ENCODE peak calls at places on chromosome 12, in seven cellular contexts. T is HCT116, V is A549, N is H54, M is tibial nerve, X is gastrocnemius medialis, S is breast epithelium. A is an unnamed sample.

GRCh38 chr12:103268831-103269514 is 226.8 kb downstream of the C12orf42 start:
- DNase-seq in T (no peak), S (no peak), X (no peak), M (no peak), V (no peak), N (no peak), A (no peak)

GRCh38 chr12:45292486-45293195 is 76.7 kb downstream of the ANO6 start:
- DNase-seq in V (no peak), T (no peak), X (peak), M (no peak), N (no peak), S (peak), A (no peak)

GRCh38 chr12:78457951-78458350 is 406.6 kb upstream of the SYT1 start:
- DNase-seq in N (no peak), S (no peak), X (no peak), M (no peak), T (no peak), V (no peak), A (no peak)

GRCh38 chr12:7289743-7290142 is 14.1 kb upstream of the ACSM4 start:
- DNase-seq in M (no peak), S (no peak), T (peak), X (no peak), N (no peak), V (no peak), A (peak)

GRCh38 chr12:75452675-75453330 is 27.8 kb upstream of the GLIPR1 start:
- DNase-seq in M (no peak), T (no peak), N (peak), X (no peak), S (no peak), V (peak), A (no peak)

GRCh38 chr12:102950950-102951490 is 6.5 kb upstream of the ASCL1 start:
- DNase-seq in X (no peak), N (no peak), S (no peak), M (no peak), V (no peak), T (no peak), A (no peak)

GRCh38 chr12:101954681-101955080 is 77.3 kb downstream of the DRAM1 start:
- DNase-seq in S (no peak), M (no peak), T (no peak), X (no peak), V (no peak), N (no peak), A (no peak)

GRCh38 chr12:40827923-40828592 is 135.8 kb downstream of the CNTN1 start:
- DNase-seq in M (no peak), X (no peak), T (no peak), N (no peak), V (no peak), S (no peak), A (no peak)

GRCh38 chr12:20421338-20421890 is 53.1 kb downstream of the PDE3A start:
- DNase-seq in S (no peak), N (no peak), T (no peak), V (no peak), M (no peak), X (peak), A (no peak)

GRCh38 chr12:55072093-55072492 is 52.3 kb downstream of the NEUROD4 start:
- DNase-seq in V (peak), N (no peak), M (no peak), S (no peak), T (peak), X (no peak), A (peak)

GRCh38 chr12:14367097-14367661 is 1.7 kb downstream of the ATF7IP start:
- DNase-seq in V (no peak), S (no peak), X (no peak), T (no peak), M (no peak), N (no peak), A (peak)

GRCh38 chr12:96136129-96136528 is 58.0 kb upstream of the ELK3 start:
- DNase-seq in T (no peak), S (no peak), N (no peak), M (no peak), X (no peak), V (no peak), A (no peak)

GRCh38 chr12:33994857-33995808 is 27.2 kb upstream of the ALG10 start:
- DNase-seq in V (no peak), X (no peak), M (no peak), T (no peak), N (no peak), S (no peak), A (no peak)

GRCh38 chr12:76329163-76329562 is 19.1 kb downstream of the BBS10 start:
- DNase-seq in S (no peak), V (peak), T (peak), N (peak), X (no peak), M (no peak), A (no peak)

GRCh38 chr12:52268212-52268611 is 6.2 kb upstream of the KRT86 start:
- DNase-seq in V (no peak), T (no peak), N (peak), X (peak), M (no peak), S (no peak), A (no peak)

GRCh38 chr12:116556356-116556952 is 2.7 kb upstream of the MAP1LC3B2 start:
- DNase-seq in T (no peak), N (no peak), S (no peak), X (no peak), M (no peak), V (no peak), A (no peak)

GRCh38 chr12:33357181-33357580 is 82.4 kb downstream of the SYT10 start:
- DNase-seq in S (no peak), X (no peak), N (no peak), M (no peak), V (no peak), T (no peak), A (no peak)

GRCh38 chr12:124847113-124847512 is 16.6 kb downstream of the SCARB1 start:
- DNase-seq in V (no peak), X (peak), M (no peak), N (no peak), S (no peak), T (no peak), A (no peak)

GRCh38 chr12:58818546-58818945 is 101.8 kb downstream of the LRIG3 start:
- DNase-seq in S (no peak), V (no peak), M (no peak), N (no peak), X (no peak), T (no peak), A (no peak)

GRCh38 chr12:96886998-96887677 is 19.9 kb upstream of the NEDD1 start:
- DNase-seq in V (no peak), N (no peak), T (no peak), M (no peak), S (no peak), X (no peak), A (peak)

GRCh38 chr12:64780531-64781373 is 21.5 kb upstream of the GNS start:
- DNase-seq in V (peak), M (no peak), N (no peak), T (no peak), X (no peak), S (no peak), A (peak)

GRCh38 chr12:127024791-127025190 is 1242.2 kb upstream of the TMEM132C start:
- DNase-seq in M (no peak), T (no peak), S (no peak), N (no peak), V (no peak), X (no peak), A (no peak)

GRCh38 chr12:26846419-26846818 is 13.4 kb upstream of the ITPR2 start:
- DNase-seq in S (no peak), N (no peak), X (no peak), V (no peak), M (no peak), T (no peak), A (peak)

GRCh38 chr12:89418228-89418910 is 66.1 kb upstream of the DUSP6 start:
- DNase-seq in S (no peak), M (no peak), X (peak), T (no peak), V (no peak), N (no peak), A (no peak)

GRCh38 chr12:19192709-19193108 is 63.2 kb downstream of the PLEKHA5 start:
- DNase-seq in V (no peak), S (no peak), T (no peak), M (no peak), X (no peak), N (no peak), A (no peak)

GRCh38 chr12:110921262-110921661 is 883 bp upstream of the MYL2 start:
- DNase-seq in T (no peak), N (peak), M (no peak), V (peak), S (no peak), X (no peak), A (no peak)

GRCh38 chr12:32470936-32471335 is 71.6 kb downstream of the FGD4 start:
- DNase-seq in S (no peak), X (no peak), N (no peak), T (no peak), M (no peak), V (no peak), A (no peak)

GRCh38 chr12:67810166-67810565 is 161.6 kb downstream of the DYRK2 start:
- DNase-seq in S (no peak), X (no peak), N (no peak), V (no peak), T (no peak), M (no peak), A (no peak)

DNA sequence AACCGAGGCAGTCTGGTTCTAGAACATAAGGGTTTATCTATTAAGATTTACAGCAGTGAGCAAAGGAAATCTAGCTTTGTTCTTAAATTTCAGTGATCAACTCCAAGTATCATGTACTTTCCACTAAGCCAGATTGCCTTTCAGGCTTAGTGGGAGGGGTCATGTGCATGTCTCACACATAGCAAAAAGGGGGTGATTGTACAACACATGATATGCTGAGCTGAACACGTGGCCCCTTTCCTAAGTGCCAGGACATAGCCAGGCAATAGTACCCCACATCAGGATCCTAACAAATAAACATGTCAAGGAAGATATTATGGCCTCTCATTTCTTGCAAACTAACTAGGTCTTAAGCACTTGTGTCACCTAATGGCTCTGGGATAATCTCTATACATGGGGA is 347.2 kb downstream of the C12orf75 start:
- DNase-seq in V (no peak), S (no peak), T (no peak), X (no peak), M (no peak), N (no peak), A (no peak)
- TF ChIP-seq POLR2A in V (no peak), S (no peak), T (no peak), X (no peak), M (no peak), N (no peak), A (no peak)

DNA sequence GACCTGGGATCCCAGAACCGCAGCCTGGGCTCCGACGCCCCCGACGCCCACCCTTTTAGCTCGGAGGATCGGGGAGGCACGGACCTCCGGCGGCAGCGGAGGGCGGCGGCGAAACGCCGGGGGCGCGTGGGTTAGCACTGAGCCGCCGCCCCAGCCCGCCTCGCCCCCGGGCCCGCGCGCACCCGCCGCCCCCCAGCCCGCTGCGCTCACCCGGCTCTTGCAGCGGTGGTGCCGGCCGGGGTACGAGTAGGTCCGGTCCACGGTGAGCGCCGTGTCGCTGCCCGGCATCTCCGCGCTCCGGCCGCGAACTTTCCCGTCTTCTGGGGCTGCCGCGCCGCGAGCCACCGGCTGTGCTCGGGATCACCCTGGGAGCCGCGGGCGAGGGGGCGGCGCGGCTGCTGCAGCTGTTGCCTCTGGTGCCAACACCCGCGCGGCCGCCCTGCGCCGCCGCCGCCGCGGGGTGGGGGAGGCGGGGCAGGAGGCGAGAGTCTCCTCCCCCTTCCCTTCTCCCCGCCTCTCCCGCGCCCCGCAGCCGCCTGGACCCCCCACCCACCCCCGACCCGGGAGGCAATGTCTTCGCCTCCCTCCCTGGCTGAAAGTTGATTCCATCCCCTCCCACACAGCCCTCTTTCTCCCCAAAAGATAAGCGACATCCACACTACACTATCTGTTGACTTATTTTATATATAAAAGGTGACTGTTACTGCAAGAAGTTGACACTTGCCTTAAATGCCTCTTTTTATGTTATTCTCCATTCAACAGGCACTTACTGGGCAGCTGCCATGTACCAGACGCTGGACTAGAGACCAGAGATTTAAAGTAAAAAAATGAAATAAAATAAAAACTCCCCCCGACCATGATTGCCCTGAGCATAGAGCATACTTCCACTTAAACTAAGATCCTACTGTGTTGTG is at the start of gene TMCC3:
- DNase-seq in V (peak), S (no peak), X (peak), T (no peak), M (no peak), N (no peak), A (peak)
- TF ChIP-seq POLR2A in V (no peak), S (no peak), X (peak), T (no peak), M (peak), N (no peak), A (no peak)

GRCh38 chr12:119594399-119594730 is 791 bp downstream of the TMEM233 start:
- DNase-seq in T (no peak), M (no peak), N (no peak), V (no peak), S (no peak), X (no peak), A (peak)

GRCh38 chr12:119589634-119590033 is 3.9 kb upstream of the TMEM233 start:
- DNase-seq in S (no peak), M (no peak), V (no peak), X (no peak), N (no peak), T (no peak), A (no peak)

GRCh38 chr12:119594772-119595445 is 1.3 kb downstream of the TMEM233 start:
- DNase-seq in S (no peak), N (no peak), X (peak), V (no peak), T (no peak), M (no peak), A (peak)

GRCh38 chr12:119592232-119592631 is 1.3 kb upstream of the TMEM233 start:
- DNase-seq in S (no peak), X (peak), T (no peak), V (no peak), N (no peak), M (no peak), A (peak)

DNA sequence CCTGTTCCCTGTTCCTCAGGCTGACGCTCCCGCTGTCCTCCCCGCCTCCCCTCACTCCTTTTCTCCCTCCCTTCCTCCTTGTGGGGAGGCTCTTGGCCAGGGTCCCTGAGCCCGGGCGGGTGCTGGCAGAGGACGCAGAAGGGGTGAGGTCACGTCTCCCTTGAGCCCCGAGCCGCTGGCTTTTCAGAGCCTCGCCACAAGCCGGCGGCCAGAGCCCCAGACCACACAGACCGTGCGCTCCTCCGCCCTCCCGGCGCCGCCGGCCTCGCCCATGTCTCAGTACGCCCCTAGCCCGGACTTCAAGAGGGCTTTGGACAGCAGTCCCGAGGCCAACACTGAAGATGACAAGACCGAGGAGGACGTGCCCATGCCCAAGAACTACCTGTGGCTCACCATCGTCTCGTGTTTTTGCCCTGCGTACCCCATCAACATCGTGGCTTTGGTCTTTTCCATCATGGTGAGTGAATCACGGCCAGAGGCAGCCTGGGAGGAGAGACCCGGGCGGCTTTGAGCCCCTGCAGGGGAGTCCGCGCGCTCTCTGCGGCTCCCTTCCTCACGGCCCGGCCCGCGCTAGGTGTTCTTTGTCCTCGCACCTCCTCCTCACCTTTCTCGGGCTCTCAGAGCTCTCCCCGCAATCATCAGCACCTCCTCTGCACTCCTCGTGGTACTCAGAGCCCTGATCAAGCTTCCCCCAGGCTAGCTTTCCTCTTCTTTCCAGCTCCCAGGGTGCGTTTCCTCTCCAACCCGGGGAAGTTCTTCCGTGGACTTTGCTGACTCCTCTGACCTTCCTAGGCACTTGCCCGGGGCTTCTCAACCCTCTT is at the start of gene TMEM233:
- DNase-seq in V (no peak), S (no peak), M (no peak), T (no peak), X (peak), N (no peak), A (peak)
- TF ChIP-seq POLR2A in V (no peak), S (no peak), M (no peak), T (no peak), X (peak), N (no peak), A (peak)

GRCh38 chr12:121805800-121806555 is 2.2 kb downstream of the SETD1B start:
- DNase-seq in N (no peak), S (no peak), X (no peak), M (no peak), V (no peak), T (no peak), A (peak)
- TF ChIP-seq POLR2A in N (no peak), S (no peak), X (no peak), M (no peak), V (no peak), T (no peak), A (no peak)

GRCh38 chr12:108722992-108723766 is 8.1 kb downstream of the CORO1C start:
- DNase-seq in M (peak), V (peak), S (no peak), N (no peak), X (peak), T (no peak), A (no peak)

GRCh38 chr12:108721824-108722223 is 9.5 kb downstream of the CORO1C start:
- DNase-seq in N (no peak), S (no peak), X (no peak), V (no peak), T (no peak), M (no peak), A (no peak)

GRCh38 chr12:108722463-108722862 is 8.9 kb downstream of the CORO1C start:
- DNase-seq in M (no peak), X (no peak), V (no peak), S (no peak), T (no peak), N (no peak), A (no peak)

GRCh38 chr12:108724054-108724889 is 7.0 kb downstream of the CORO1C start:
- DNase-seq in S (no peak), M (peak), V (no peak), T (no peak), X (no peak), N (no peak), A (no peak)

DNA sequence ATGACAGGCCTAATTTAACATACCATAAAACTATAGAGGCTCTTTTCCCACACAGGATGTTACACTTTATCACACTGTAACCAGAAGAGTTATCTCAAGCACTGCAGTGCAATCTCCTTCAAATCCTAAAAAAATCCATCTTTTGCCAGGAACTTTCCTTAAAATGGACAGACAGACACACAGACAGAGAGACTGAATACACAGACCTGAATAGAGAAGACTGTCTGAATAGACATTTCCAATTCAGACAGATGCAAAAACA is 6.5 kb downstream of the CORO1C start:
- DNase-seq in S (no peak), V (no peak), T (no peak), N (no peak), M (no peak), X (no peak), A (no peak)
- TF ChIP-seq POLR2A in S (no peak), V (no peak), T (no peak), N (no peak), M (no peak), X (no peak), A (no peak)

DNA sequence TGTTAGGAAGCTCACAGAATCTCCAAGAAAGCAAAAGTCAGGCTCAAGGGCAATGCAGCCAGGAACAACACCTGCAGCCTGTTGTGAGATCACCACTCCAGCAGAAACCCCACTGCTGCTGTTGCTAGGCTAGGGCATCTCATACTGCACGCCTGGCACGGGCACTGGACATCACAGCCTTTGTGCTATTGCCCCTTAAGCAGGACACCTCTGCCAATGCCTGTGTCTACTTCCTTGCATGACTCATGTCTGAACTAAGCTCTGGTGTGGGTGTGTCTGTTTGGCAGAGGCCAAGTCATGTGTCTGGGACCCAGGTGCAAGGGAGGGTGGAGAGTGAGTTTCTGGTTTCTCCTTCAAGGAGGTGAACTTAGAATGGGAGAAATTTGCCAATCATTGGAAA is 10.0 kb upstream of the DDX47 start:
- DNase-seq in M (peak), S (peak), V (peak), N (peak), T (peak), X (peak), A (peak)
- TF ChIP-seq POLR2A in M (no peak), S (no peak), V (peak), N (no peak), T (no peak), X (no peak), A (no peak)

A was measured in erythroblast.